ENCODE peak calls at places on chromosomes 2 and 18, in five cellular contexts. R is EL, J is cardiac muscle cell, T is NCI-H1092, U is AG09309. Z is an unnamed sample.

GRCh38 chr2:119224391-119224972 is 848 bp downstream of the STEAP3 start:
- DNase-seq in R (no peak), J (no peak), T (no peak), U (no peak), Z (no peak)

GRCh38 chr2:232229296-232229916 is 149.1 kb upstream of the ALPP start:
- DNase-seq in R (peak; percentile 28), J (peak; percentile 50), T (no peak), U (no peak), Z (no peak)

GRCh38 chr18:43049021-43049420 is 66.5 kb downstream of the RIT2 start:
- DNase-seq in R (no peak), J (peak; percentile 92), T (no peak), U (no peak), Z (no peak)

GRCh38 chr2:18536100-18536499 is 24.4 kb downstream of the RDH14 start:
- DNase-seq in R (peak; percentile 81), J (no peak), T (no peak), U (no peak), Z (no peak)

GRCh38 chr2:98090951-98091350 is 4.0 kb downstream of the VWA3B start:
- DNase-seq in R (no peak), J (no peak), T (no peak), U (no peak), Z (no peak)

GRCh38 chr2:44100351-44100750 is 68.3 kb upstream of the PPM1B start:
- DNase-seq in R (peak; percentile 97), J (peak; percentile 97), T (no peak), U (peak; percentile 94), Z (no peak)

GRCh38 chr2:36452279-36452678 is 96.7 kb downstream of the CRIM1 start:
- DNase-seq in R (peak; percentile 61), J (no peak), T (no peak), U (no peak), Z (no peak)

GRCh38 chr18:61333746-61334490 is 688 bp downstream of the CDH20 start:
- DNase-seq in R (no peak), J (peak; percentile 21), T (peak; percentile 47), U (no peak), Z (peak; percentile 16)

GRCh38 chr2:240628507-240629418 is 3.5 kb downstream of the GPR35 start:
- DNase-seq in R (no peak), J (no peak), T (no peak), U (no peak), Z (no peak)

GRCh38 chr2:16123421-16123820 is 183.1 kb downstream of the MYCN start:
- DNase-seq in R (no peak), J (no peak), T (no peak), U (no peak), Z (no peak)

GRCh38 chr18:56945171-56945863 is 201.6 kb upstream of the BOD1L2 start:
- DNase-seq in R (no peak), J (no peak), T (no peak), U (peak; percentile 0), Z (no peak)

GRCh38 chr2:45432406-45432805 is 178.7 kb downstream of the SRBD1 start:
- DNase-seq in R (peak; percentile 56), J (peak; percentile 17), T (no peak), U (no peak), Z (no peak)

GRCh38 chr2:122935506-122935905 is 1089.6 kb upstream of the CNTNAP5 start:
- DNase-seq in R (no peak), J (no peak), T (no peak), U (no peak), Z (no peak)

GRCh38 chr2:173869244-173869643 is 95.9 kb downstream of the SP3 start:
- DNase-seq in R (no peak), J (no peak), T (no peak), U (no peak), Z (no peak)

GRCh38 chr2:240149943-240150784 is 9.7 kb upstream of the OTOS start:
- DNase-seq in R (peak; percentile 20), J (peak; percentile 44), T (no peak), U (no peak), Z (peak; percentile 62)

GRCh38 chr2:238568455-238569414 is 142.0 kb downstream of the ASB1 start:
- DNase-seq in R (no peak), J (no peak), T (no peak), U (no peak), Z (no peak)

GRCh38 chr2:22683911-22684310 is 701.1 kb upstream of the KLHL29 start:
- DNase-seq in R (no peak), J (no peak), T (no peak), U (no peak), Z (no peak)

GRCh38 chr2:158610059-158610458 is 153.3 kb downstream of the PKP4 start:
- DNase-seq in R (no peak), J (no peak), T (no peak), U (no peak), Z (no peak)

GRCh38 chr2:135585586-135585985 is 54.3 kb downstream of the R3HDM1 start:
- DNase-seq in R (no peak), J (peak; percentile 29), T (no peak), U (no peak), Z (no peak)

GRCh38 chr18:5422626-5423025 is 121.2 kb downstream of the EPB41L3 start:
- DNase-seq in R (no peak), J (no peak), T (no peak), U (no peak), Z (no peak)

GRCh38 chr2:240989451-240990265 is 8.8 kb upstream of the SNED1 start:
- DNase-seq in R (no peak), J (peak; percentile 43), T (no peak), U (no peak), Z (no peak)

Z was measured in progenitor cell of endocrine pancreas.